ENCODE peak calls at places on chromosomes 12 and 14, in four cellular contexts. N is GDM1; C is activated CD4-positive, alpha-beta T cell treated with anti-CD3 and anti-CD28 coated beads, Interleukin-2, amount 50 U/mL, for 4 hours; S is sciatic nerve. L is an unnamed sample.

GRCh38 chr12:63151898-63152700 is 1.1 kb upstream of the AVPR1A start:
- DNase-seq in N (peak; percentile 15), C (no peak), S (no peak), L (no peak)

GRCh38 chr14:82636426-82636825 is 1102.8 kb upstream of the SEL1L start:
- DNase-seq in N (no peak), C (no peak), S (no peak), L (no peak)

GRCh38 chr12:50924439-50925341 is 27.7 kb upstream of the HIGD1C start:
- DNase-seq in N (peak; percentile 76), C (no peak), S (peak; percentile 92), L (peak; percentile 94)

GRCh38 chr12:131683266-131684014 is 27.4 kb upstream of the SFSWAP start:
- DNase-seq in N (no peak), C (no peak), S (no peak), L (no peak)

GRCh38 chr12:63323942-63324341 is 172.9 kb upstream of the AVPR1A start:
- DNase-seq in N (no peak), C (no peak), S (no peak), L (no peak)

GRCh38 chr14:51072976-51073375 is 21.9 kb downstream of the TRIM9 start:
- DNase-seq in N (no peak), C (no peak), S (no peak), L (no peak)

GRCh38 chr12:131894981-131895639 is 688 bp downstream of the ULK1 start:
- DNase-seq in N (no peak), C (no peak), S (no peak), L (no peak)

GRCh38 chr12:34121360-34121759 is 99.1 kb downstream of the ALG10 start:
- DNase-seq in N (no peak), C (no peak), S (no peak), L (no peak)

GRCh38 chr14:89576132-89576923 is 159.3 kb upstream of the FOXN3 start:
- DNase-seq in N (no peak), C (no peak), S (no peak), L (no peak)

GRCh38 chr12:54725233-54725843 is 77.2 kb upstream of the DCD start:
- DNase-seq in N (no peak), C (no peak), S (no peak), L (peak; percentile 46)

GRCh38 chr14:100282766-100283419 is 23.4 kb downstream of the SLC25A29 start:
- DNase-seq in N (no peak), C (no peak), S (no peak), L (no peak)

GRCh38 chr14:33951183-33951840 is 438 bp upstream of the EGLN3 start:
- DNase-seq in N (no peak), C (no peak), S (no peak), L (peak; percentile 7)

GRCh38 chr12:31928246-31929139 is 30.7 kb upstream of the RESF1 start:
- DNase-seq in N (no peak), C (no peak), S (no peak), L (no peak)

L was measured in MV-4-11.